ENCODE peak calls at places on chromosome X, in nine cellular contexts. I is kidney glomerular epithelial cell; L is fibroblast of the conjunctiva; V is GM03348; Z is stimulated activated CD8-positive, alpha-beta memory T cell treated with anti-CD3 and anti-CD28 coated beads, Interleukin-12 subunit alpha, Interleukin-12 subunit beta, amount 100 ng/mL, for 4 hours; E is neural crest cell; J is GM23248; H is RPMI8226; A is CD8-positive, alpha-beta memory T cell. Y is an unnamed sample.

GRCh38 chrX:144730486-144730885 is 516.8 kb upstream of the SPANXN1 start:
- DNase-seq in V (peak), J (no peak), I (no peak), Z (no peak), A (no peak), L (peak), E (no peak), H (no peak), Y (no peak)

GRCh38 chrX:386239-386767 is 404 bp downstream of the PPP2R3B start:
- DNase-seq in E (no peak), V (no peak), Z (peak), I (no peak), L (no peak), H (peak), A (no peak), J (peak), Y (no peak)

GRCh38 chrX:17298564-17298963 is 76.4 kb upstream of the NHS start:
- DNase-seq in A (no peak), J (no peak), L (no peak), I (no peak), Z (no peak), V (no peak), E (no peak), H (no peak), Y (no peak)

GRCh38 chrX:497201-497710 is 110.5 kb upstream of the PPP2R3B start:
- DNase-seq in J (no peak), L (no peak), A (no peak), Z (no peak), I (no peak), H (no peak), E (no peak), V (no peak), Y (no peak)

GRCh38 chrX:38662640-38663039 is 101.3 kb downstream of the TSPAN7 start:
- DNase-seq in Z (no peak), H (no peak), E (no peak), V (no peak), L (no peak), J (no peak), A (no peak), I (no peak), Y (no peak)

GRCh38 chrX:19867938-19868337 is 19.5 kb downstream of the SH3KBP1 start:
- DNase-seq in L (no peak), Z (no peak), I (no peak), E (no peak), A (no peak), V (no peak), H (no peak), J (no peak), Y (no peak)

GRCh38 chrX:9374537-9374936 is 90.3 kb upstream of the TBL1X start:
- DNase-seq in I (no peak), L (no peak), Z (no peak), J (no peak), E (no peak), H (no peak), V (no peak), A (no peak), Y (no peak)

GRCh38 chrX:121975666-121976065 is 928.3 kb downstream of the GLUD2 start:
- DNase-seq in J (no peak), H (no peak), V (no peak), Z (no peak), I (no peak), E (no peak), A (no peak), L (no peak), Y (no peak)